ENCODE peak calls at places on chromosomes 6 and 20, in six cellular contexts. Y, R, Q, H, L and B are unnamed samples.

GRCh38 chr6:139872635-139873034 is 498.2 kb upstream of the CITED2 start:
- DNase-seq in Y (no peak), R (no peak), Q (no peak), H (no peak), L (no peak), B (no peak)

GRCh38 chr6:13688692-13689196 is 22.9 kb downstream of the RANBP9 start:
- DNase-seq in Y (no peak), R (no peak), Q (no peak), H (no peak), L (no peak), B (no peak)

GRCh38 chr20:41406307-41406706 is 39.7 kb upstream of the EMILIN3 start:
- DNase-seq in Y (no peak), R (no peak), Q (no peak), H (no peak), L (no peak), B (no peak)

GRCh38 chr6:43052842-43053544 is 658 bp downstream of the CUL7 start:
- DNase-seq in Y (no peak), R (no peak), Q (peak), H (peak), L (peak), B (no peak)

GRCh38 chr6:13355043-13355945 is 27.0 kb upstream of the TBC1D7 start:
- DNase-seq in Y (no peak), R (no peak), Q (no peak), H (no peak), L (no peak), B (no peak)

GRCh38 chr6:132023490-132023889 is 72.3 kb upstream of the CCN2 start:
- DNase-seq in Y (no peak), R (no peak), Q (no peak), H (no peak), L (no peak), B (no peak)

GRCh38 chr6:14786455-14786854 is 459.4 kb upstream of the JARID2 start:
- DNase-seq in Y (no peak), R (no peak), Q (no peak), H (no peak), L (no peak), B (no peak)

GRCh38 chr6:36659271-36659670 is 19.2 kb upstream of the CDKN1A start:
- DNase-seq in Y (no peak), R (no peak), Q (no peak), H (no peak), L (no peak), B (no peak)

GRCh38 chr6:5484692-5485091 is 223.4 kb downstream of the FARS2 start:
- DNase-seq in Y (no peak), R (no peak), Q (no peak), H (no peak), L (no peak), B (no peak)

GRCh38 chr20:17665756-17666155 is 16.3 kb downstream of the RRBP1 start:
- DNase-seq in Y (no peak), R (no peak), Q (no peak), H (no peak), L (no peak), B (no peak)

GRCh38 chr6:91141352-91141751 is 554.5 kb upstream of the MAP3K7 start:
- DNase-seq in Y (no peak), R (no peak), Q (no peak), H (no peak), L (no peak), B (no peak)

GRCh38 chr6:69791065-69791471 is 5.7 kb downstream of the LMBRD1 start:
- DNase-seq in Y (no peak), R (no peak), Q (no peak), H (no peak), L (no peak), B (no peak)

GRCh38 chr6:38509713-38510112 is 130.0 kb downstream of the BTBD9 start:
- DNase-seq in Y (no peak), R (no peak), Q (no peak), H (no peak), L (no peak), B (no peak)

GRCh38 chr6:140586426-140587061 is 1212.1 kb upstream of the CITED2 start:
- DNase-seq in Y (no peak), R (no peak), Q (no peak), H (peak), L (no peak), B (no peak)

GRCh38 chr6:102742033-102742432 is 1348.5 kb downstream of the GRIK2 start:
- DNase-seq in Y (no peak), R (no peak), Q (no peak), H (no peak), L (no peak), B (no peak)

GRCh38 chr6:52557389-52558265 is 19.2 kb downstream of the TRAM2 start:
- DNase-seq in Y (no peak), R (no peak), Q (no peak), H (no peak), L (no peak), B (no peak)

GRCh38 chr6:105192707-105193465 is 13.1 kb upstream of the POPDC3 start:
- DNase-seq in Y (no peak), R (no peak), Q (no peak), H (no peak), L (no peak), B (no peak)

GRCh38 chr6:15642276-15642675 is 20.6 kb downstream of the DTNBP1 start:
- DNase-seq in Y (no peak), R (no peak), Q (no peak), H (no peak), L (no peak), B (no peak)

GRCh38 chr20:19947611-19948264 is 69.4 kb upstream of the NAA20 start:
- DNase-seq in Y (no peak), R (no peak), Q (no peak), H (peak), L (no peak), B (no peak)

GRCh38 chr6:3729603-3730344 is 21.7 kb downstream of the PXDC1 start:
- DNase-seq in Y (no peak), R (peak), Q (no peak), H (no peak), L (no peak), B (no peak)

GRCh38 chr6:162621246-162621645 is 106.3 kb downstream of the PRKN start:
- DNase-seq in Y (no peak), R (no peak), Q (no peak), H (no peak), L (no peak), B (no peak)

GRCh38 chr6:106525885-106526280 is 103.4 kb downstream of the RTN4IP1 start:
- DNase-seq in Y (no peak), R (no peak), Q (no peak), H (no peak), L (no peak), B (no peak)

GRCh38 chr6:40932366-40932765 is 106.7 kb downstream of the UNC5CL start:
- DNase-seq in Y (no peak), R (no peak), Q (no peak), H (no peak), L (no peak), B (no peak)

GRCh38 chr20:41138527-41139226 is 1.3 kb downstream of the PLCG1 start:
- DNase-seq in Y (no peak), R (no peak), Q (no peak), H (no peak), L (no peak), B (no peak)

GRCh38 chr6:36700071-36700811 is 2.6 kb downstream of the RAB44 start:
- DNase-seq in Y (no peak), R (peak), Q (peak), H (no peak), L (no peak), B (no peak)

GRCh38 chr6:106247733-106248132 is 77.8 kb downstream of the ATG5 start:
- DNase-seq in Y (no peak), R (no peak), Q (no peak), H (no peak), L (no peak), B (no peak)

GRCh38 chr6:76835289-76835688 is 628.0 kb downstream of the HTR1B start:
- DNase-seq in Y (no peak), R (no peak), Q (no peak), H (no peak), L (no peak), B (no peak)

GRCh38 chr20:41887500-41887899 is 269.3 kb upstream of the CHD6 start:
- DNase-seq in Y (no peak), R (no peak), Q (no peak), H (no peak), L (no peak), B (no peak)

GRCh38 chr6:155030148-155030720 is 35.1 kb downstream of the TIAM2 start:
- DNase-seq in Y (no peak), R (no peak), Q (no peak), H (no peak), L (no peak), B (no peak)

GRCh38 chr20:49392745-49393144 is 89.7 kb downstream of the KCNB1 start:
- DNase-seq in Y (no peak), R (no peak), Q (no peak), H (no peak), L (no peak), B (no peak)

GRCh38 chr6:134063121-134063965 is 10.9 kb upstream of the SLC2A12 start:
- DNase-seq in Y (no peak), R (no peak), Q (no peak), H (no peak), L (no peak), B (no peak)

GRCh38 chr6:105740946-105741605 is 338.2 kb upstream of the PREP start:
- DNase-seq in Y (no peak), R (no peak), Q (no peak), H (no peak), L (no peak), B (no peak)

GRCh38 chr20:38804243-38804642 is 1.3 kb upstream of the PPP1R16B start:
- DNase-seq in Y (no peak), R (no peak), Q (no peak), H (no peak), L (no peak), B (no peak)

GRCh38 chr20:37919389-37920040 is 16.6 kb downstream of the VSTM2L start:
- DNase-seq in Y (no peak), R (peak), Q (no peak), H (no peak), L (no peak), B (no peak)

GRCh38 chr6:169274761-169275160 is 21.1 kb upstream of the THBS2 start:
- DNase-seq in Y (no peak), R (no peak), Q (no peak), H (no peak), L (no peak), B (no peak)

GRCh38 chr20:5168582-5169396 is 42.0 kb downstream of the CDS2 start:
- DNase-seq in Y (no peak), R (no peak), Q (no peak), H (no peak), L (no peak), B (no peak)

GRCh38 chr20:31720486-31721407 is 1.9 kb downstream of the BCL2L1 start:
- DNase-seq in Y (no peak), R (no peak), Q (no peak), H (peak), L (no peak), B (no peak)

GRCh38 chr6:89950879-89951391 is 56.7 kb downstream of the GJA10 start:
- DNase-seq in Y (no peak), R (no peak), Q (no peak), H (no peak), L (no peak), B (no peak)

GRCh38 chr6:63224179-63224578 is 12.9 kb downstream of the FKBP1C start:
- DNase-seq in Y (no peak), R (no peak), Q (no peak), H (no peak), L (no peak), B (no peak)

GRCh38 chr20:3613821-3614440 is 49.3 kb downstream of the GFRA4 start:
- DNase-seq in Y (no peak), R (no peak), Q (no peak), H (no peak), L (no peak), B (no peak)

GRCh38 chr20:3616250-3616649 is 46.9 kb downstream of the GFRA4 start:
- DNase-seq in Y (peak), R (no peak), Q (no peak), H (no peak), L (no peak), B (no peak)

GRCh38 chr20:3614509-3614908 is 48.7 kb downstream of the GFRA4 start:
- DNase-seq in Y (no peak), R (no peak), Q (no peak), H (no peak), L (no peak), B (no peak)

DNA sequence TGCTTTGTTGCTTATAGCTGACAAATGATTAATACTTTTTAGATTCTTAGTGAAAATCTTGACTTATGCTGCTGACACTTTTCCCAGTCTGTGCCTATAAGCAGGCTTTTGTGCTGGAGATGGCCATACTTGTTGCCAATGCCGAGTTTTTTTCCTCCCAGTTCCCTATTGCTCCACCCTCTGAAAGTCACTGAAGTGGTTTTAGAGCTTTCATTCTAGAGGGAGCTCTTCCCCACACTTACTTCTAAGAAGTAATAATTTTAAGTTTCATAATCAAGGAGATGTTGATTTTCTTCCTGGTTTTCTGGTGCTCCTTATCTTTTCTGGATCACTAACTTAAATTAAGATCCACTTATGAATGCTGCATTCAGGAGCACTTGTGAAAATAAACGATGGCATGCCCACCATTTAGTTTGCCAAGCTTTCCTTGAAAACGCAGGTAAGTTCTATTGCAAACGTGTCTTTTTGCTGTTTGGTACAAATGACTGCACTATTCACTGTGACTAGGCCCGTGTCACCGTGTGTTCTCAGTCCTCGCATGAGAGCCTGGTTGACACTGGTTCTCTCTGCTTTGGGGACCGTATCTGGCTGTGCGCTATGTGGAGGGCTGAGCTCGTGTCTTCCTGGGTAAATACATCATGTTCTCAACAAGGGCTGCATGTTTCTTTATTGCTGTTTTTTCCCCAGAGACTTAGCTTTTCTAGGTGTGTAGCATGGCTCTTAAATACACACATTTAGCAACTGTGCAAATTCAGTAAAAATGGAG is 50.2 kb downstream of the GFRA4 start:
- DNase-seq in Y (no peak), R (no peak), Q (no peak), H (no peak), L (no peak), B (no peak)
- TF ChIP-seq CTCF in Y (no peak), R (no peak), Q (no peak), H (no peak), L (no peak), B (no peak)

GRCh38 chr20:12816009-12816408 is 192.8 kb upstream of the SPTLC3 start:
- DNase-seq in Y (no peak), R (no peak), Q (no peak), H (no peak), L (no peak), B (no peak)
- TF ChIP-seq CTCF in Y (no peak), R (no peak), Q (no peak), H (no peak), L (no peak), B (no peak)

DNA sequence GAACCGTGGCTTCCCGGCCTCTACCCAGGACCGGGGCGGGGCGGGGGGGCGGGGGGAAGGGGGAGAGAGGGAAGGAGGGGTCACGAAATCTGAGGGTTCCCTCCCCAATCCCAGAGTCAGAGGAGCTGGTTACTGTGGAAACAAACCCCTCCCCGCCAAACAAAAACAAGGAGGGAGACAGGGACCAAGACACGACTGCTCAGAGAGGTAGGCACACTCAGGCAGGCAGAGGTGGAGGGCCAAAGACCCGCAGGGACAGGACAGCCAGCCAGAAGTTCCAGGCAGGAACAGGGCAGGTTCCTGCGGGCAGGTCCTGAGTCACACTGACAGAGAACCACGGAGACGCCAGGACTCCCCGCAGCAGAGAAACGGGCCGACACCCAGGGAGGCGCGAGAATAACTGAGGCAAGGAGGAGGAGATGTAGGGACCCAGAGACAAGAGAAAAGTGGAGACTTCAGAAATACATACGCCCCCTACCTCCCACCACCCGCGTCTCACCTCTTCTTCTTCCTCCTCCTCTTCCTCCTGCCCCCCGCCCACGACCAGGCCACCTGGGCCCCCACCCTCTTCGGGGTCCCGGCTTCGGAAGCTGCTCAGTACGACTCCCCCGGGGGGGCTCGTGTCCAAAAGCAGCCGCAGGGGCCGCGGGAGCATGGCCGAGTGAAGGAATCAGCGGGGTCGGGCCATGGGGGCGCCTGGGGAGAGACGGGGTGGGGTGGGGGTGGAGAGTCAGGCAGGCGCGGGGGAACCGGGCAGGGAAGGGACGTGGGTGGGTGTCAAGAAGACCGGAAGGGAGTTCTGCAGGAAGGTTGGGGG is 578 bp downstream of the RGL2 start:
- DNase-seq in Y (peak), R (peak), Q (peak), H (peak), L (peak), B (no peak)
- TF ChIP-seq CTCF in Y (no peak), R (no peak), Q (no peak), H (no peak), L (no peak), B (peak)

DNA sequence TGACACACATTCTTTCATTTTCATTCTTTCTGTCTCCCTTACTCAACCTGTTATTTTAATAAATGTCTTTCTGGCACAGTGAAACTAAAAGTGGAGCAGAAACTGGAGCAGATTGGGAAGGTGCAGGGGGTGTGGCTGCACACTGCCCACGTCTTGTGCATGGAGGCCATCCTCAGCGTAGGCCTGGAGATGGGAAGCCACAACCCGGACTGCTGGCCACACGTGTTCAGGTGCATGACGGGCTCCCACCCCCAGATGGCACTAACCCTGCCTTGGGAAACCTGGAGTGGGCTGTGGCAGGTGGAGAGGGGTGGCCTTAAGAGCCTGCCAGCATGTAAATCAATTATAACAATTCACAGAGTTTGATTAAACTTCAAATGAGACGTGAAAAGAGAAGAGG is 71.4 kb upstream of the PBOV1 start:
- DNase-seq in Y (no peak), R (peak), Q (no peak), H (no peak), L (no peak), B (no peak)
- TF ChIP-seq CTCF in Y (no peak), R (no peak), Q (no peak), H (peak), L (no peak), B (peak)

GRCh38 chr20:36060676-36061075 is 92.3 kb downstream of the CNBD2 start:
- DNase-seq in Y (no peak), R (no peak), Q (no peak), H (no peak), L (no peak), B (no peak)
- TF ChIP-seq CTCF in Y (no peak), R (no peak), Q (no peak), H (no peak), L (no peak), B (no peak)

DNA sequence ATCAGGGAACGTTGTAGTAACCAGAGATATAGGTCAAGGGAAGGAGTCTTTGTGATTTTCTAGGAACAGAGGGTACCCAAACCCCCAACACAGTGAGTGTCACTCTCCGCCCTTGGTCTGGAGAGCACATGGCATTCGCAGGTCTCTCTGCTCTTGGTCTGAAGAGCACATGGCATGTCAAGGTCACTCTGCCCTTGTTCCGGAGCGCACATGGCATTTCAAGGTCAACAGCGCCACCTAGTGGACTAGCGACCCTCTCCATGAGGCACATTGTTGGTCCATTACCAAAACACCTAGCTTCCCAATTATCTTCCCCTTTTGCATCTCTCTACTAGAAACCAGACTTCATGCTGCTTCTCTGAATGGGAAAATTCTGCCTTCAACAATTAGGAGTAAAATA is 260.0 kb downstream of the C6orf118 start:
- DNase-seq in Y (no peak), R (no peak), Q (peak), H (no peak), L (no peak), B (no peak)
- TF ChIP-seq CTCF in Y (no peak), R (peak), Q (peak), H (peak), L (no peak), B (peak)

GRCh38 chr20:57711311-57711712 is 1.5 kb upstream of the PMEPA1 start:
- DNase-seq in Y (no peak), R (no peak), Q (no peak), H (no peak), L (no peak), B (no peak)
- TF ChIP-seq CTCF in Y (no peak), R (no peak), Q (no peak), H (no peak), L (no peak), B (no peak)

GRCh38 chr6:93424303-93425064 is 5.1 kb upstream of the EPHA7 start:
- DNase-seq in Y (no peak), R (no peak), Q (no peak), H (no peak), L (no peak), B (no peak)
- TF ChIP-seq CTCF in Y (peak), R (peak), Q (no peak), H (peak), L (peak), B (peak)